ENCODE peak calls at places on chromosome 21, in four cellular contexts. One of them, this sample, is unnamed.

GRCh38 chr21:30962013-30962412 is 76.3 kb downstream of the KRTAP19-8 start:
- DNase-seq in endodermal cell: peak; percentile 52
- DNase-seq in heart left ventricle: no peak
- DNase-seq in SJCRH30: no peak
- DNase-seq in this sample: peak; percentile 10

GRCh38 chr21:44701541-44701940 is 4.6 kb downstream of the KRTAP10-12 start:
- DNase-seq in endodermal cell: peak; percentile 42
- DNase-seq in heart left ventricle: no peak
- DNase-seq in SJCRH30: no peak
- DNase-seq in this sample: peak; percentile 74

GRCh38 chr21:43957629-43958362 is 54.3 kb upstream of the TRAPPC10 start:
- DNase-seq in endodermal cell: no peak
- DNase-seq in heart left ventricle: no peak
- DNase-seq in SJCRH30: no peak
- DNase-seq in this sample: no peak

GRCh38 chr21:40345700-40346099 is 478.5 kb downstream of the PCP4 start:
- DNase-seq in endodermal cell: no peak
- DNase-seq in heart left ventricle: no peak
- DNase-seq in SJCRH30: no peak
- DNase-seq in this sample: no peak

GRCh38 chr21:20882462-20883415 is 115.5 kb upstream of the NCAM2 start:
- DNase-seq in endodermal cell: peak; percentile 80
- DNase-seq in heart left ventricle: no peak
- DNase-seq in SJCRH30: peak; percentile 17
- DNase-seq in this sample: peak; percentile 25

GRCh38 chr21:44424608-44425306 is 30.6 kb upstream of the LRRC3 start:
- DNase-seq in endodermal cell: no peak
- DNase-seq in heart left ventricle: peak; percentile 44
- DNase-seq in SJCRH30: no peak
- DNase-seq in this sample: peak; percentile 8

GRCh38 chr21:43634618-43635017 is 24.7 kb downstream of the HSF2BP start:
- DNase-seq in endodermal cell: no peak
- DNase-seq in heart left ventricle: no peak
- DNase-seq in SJCRH30: no peak
- DNase-seq in this sample: no peak

GRCh38 chr21:44874497-44875331 is 1.2 kb upstream of the PTTG1IP start:
- DNase-seq in endodermal cell: peak; percentile 77
- DNase-seq in heart left ventricle: peak; percentile 86
- DNase-seq in SJCRH30: no peak
- DNase-seq in this sample: no peak

GRCh38 chr21:44800103-44800502 is 1.5 kb downstream of the UBE2G2 start:
- DNase-seq in endodermal cell: peak; percentile 53
- DNase-seq in heart left ventricle: no peak
- DNase-seq in SJCRH30: no peak
- DNase-seq in this sample: peak; percentile 71

GRCh38 chr21:42975886-42976608 is 1.7 kb downstream of the PKNOX1 start:
- DNase-seq in endodermal cell: no peak
- DNase-seq in heart left ventricle: no peak
- DNase-seq in SJCRH30: no peak
- DNase-seq in this sample: no peak

GRCh38 chr21:41765393-41765950 is 1.4 kb downstream of the RIPK4 start:
- DNase-seq in endodermal cell: peak; percentile 58
- DNase-seq in heart left ventricle: no peak
- DNase-seq in SJCRH30: no peak
- DNase-seq in this sample: no peak
- H3K4me3 ChIP-seq in endodermal cell: peak overlapping the region; percentile 84
- H3K4me3 ChIP-seq in heart left ventricle: no peak overlapping the region
- H3K4me3 ChIP-seq in SJCRH30: no peak overlapping the region
- H3K4me3 ChIP-seq in this sample: no peak overlapping the region

DNA sequence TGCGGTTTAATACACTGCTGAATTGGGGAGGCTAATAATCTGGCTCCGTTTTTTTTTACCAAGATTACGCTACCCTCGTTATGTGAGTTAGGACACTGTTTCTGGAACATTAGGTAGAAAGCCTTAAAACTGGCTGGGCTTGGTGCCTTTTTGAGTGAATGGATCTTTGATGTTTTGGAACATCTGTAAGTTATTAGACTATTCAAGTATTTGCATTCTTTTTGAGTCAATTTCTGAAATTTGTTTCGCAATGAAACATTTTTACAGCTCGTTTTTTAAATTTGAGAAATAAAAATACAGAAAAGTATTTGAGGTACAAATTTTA is 106.9 kb downstream of the LTN1 start:
- DNase-seq in endodermal cell: no peak
- DNase-seq in heart left ventricle: no peak
- DNase-seq in SJCRH30: no peak
- DNase-seq in this sample: no peak
- H3K27ac ChIP-seq in endodermal cell: no peak overlapping the region
- H3K27ac ChIP-seq in heart left ventricle: no peak overlapping the region
- H3K27ac ChIP-seq in SJCRH30: no peak overlapping the region
- H3K27ac ChIP-seq in this sample: peak overlapping the region; percentile 90

DNA sequence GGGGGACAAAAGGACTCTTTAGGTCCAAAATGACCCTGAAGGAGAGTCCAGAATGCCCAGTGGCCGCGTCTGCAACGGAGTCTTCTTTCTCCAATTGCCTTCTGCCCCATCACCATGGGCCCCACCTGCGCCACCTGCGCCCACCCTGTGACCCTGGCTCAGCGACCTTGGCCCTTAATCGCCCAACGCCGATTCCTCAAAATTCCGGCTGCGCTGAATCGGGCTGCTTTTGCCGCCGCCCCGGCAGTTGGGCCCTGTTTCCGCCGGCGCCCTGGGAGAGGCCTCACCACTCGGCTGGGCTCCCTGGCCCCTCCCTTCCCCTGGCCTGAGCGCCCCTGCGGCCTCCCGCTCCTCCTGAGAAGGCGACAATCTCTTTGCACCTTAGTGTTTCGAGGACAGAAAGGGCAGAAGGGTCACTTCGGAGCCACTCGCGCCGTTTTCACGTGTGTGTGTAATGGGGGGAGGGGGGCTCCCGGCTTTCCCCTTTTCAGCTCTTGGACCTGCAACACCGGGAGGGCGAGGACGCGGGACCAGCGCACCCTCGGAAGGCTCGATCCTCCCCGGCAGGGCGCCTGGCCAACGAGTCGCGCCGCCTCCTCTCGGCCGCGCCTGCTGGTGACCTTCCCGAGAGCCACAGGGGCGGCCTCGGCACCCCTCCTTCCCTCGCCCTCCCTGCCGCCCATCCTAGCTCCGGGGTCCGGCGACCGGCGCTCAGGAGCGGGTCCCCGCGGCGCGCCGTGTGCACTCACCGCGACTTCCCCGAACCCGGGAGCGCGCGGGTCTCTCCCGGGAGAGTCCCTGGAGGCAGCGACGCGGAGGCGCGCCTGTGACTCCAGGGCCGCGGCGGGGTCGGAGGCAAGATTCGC is 522 bp upstream of the SIM2 start:
- DNase-seq in endodermal cell: peak; percentile 83
- DNase-seq in heart left ventricle: no peak
- DNase-seq in SJCRH30: no peak
- DNase-seq in this sample: peak; percentile 58
- H3K4me3 ChIP-seq in endodermal cell: peak overlapping the region; percentile 53
- H3K4me3 ChIP-seq in heart left ventricle: peak overlapping the region; percentile 46
- H3K4me3 ChIP-seq in SJCRH30: no peak overlapping the region
- H3K4me3 ChIP-seq in this sample: peak overlapping the region; percentile 49

GRCh38 chr21:38823737-38824123 is 18.0 kb downstream of the ETS2 start:
- DNase-seq in endodermal cell: no peak
- DNase-seq in heart left ventricle: no peak
- DNase-seq in SJCRH30: no peak
- DNase-seq in this sample: no peak
- H3K27ac ChIP-seq in endodermal cell: no peak overlapping the region
- H3K27ac ChIP-seq in heart left ventricle: peak overlapping the region; percentile 66
- H3K27ac ChIP-seq in SJCRH30: no peak overlapping the region
- H3K27ac ChIP-seq in this sample: no peak overlapping the region

DNA sequence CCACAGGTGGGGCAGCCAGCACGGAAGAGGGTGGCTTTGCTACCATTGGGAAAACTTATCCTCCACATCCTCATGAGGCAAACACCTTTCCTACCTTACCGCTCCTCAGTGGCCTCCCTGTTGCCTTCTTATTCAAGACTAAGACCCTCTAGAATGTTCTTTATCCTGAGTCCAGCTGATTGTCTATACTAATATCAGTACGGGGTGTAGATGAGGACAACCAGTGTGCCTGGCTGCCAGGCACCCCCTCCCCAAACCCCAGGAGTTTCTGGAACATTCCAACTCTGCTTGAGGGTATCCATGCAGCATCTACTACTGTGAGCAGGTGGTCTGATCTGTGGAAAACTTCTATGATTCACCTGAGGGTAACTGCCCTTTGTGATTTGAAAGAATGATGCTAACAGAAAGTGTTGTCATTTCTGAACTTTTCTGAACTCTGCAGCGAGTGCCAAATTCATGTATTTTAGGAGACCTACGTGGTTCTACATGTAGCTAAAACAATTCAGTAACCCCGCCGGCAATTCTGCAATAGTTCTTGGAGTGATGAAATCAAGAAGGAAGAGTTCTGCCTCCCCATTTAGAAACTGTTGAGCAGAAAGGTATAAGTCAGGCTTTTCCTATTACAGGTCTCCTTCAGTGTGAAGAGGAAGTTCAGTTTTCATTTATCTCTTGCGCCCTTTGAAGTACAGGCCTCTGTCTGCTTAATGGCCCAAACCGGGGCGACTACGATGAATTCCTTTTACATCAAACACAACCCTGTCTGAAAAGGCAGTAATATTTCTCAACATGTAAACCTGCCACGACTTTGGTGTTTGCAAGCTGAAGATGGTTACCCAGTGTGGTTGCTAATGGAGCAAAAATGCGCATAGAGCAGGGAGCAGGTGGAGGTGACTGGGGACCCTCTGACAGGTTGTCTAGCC is 80.4 kb downstream of the RUNX1 start:
- DNase-seq in endodermal cell: no peak
- DNase-seq in heart left ventricle: no peak
- DNase-seq in SJCRH30: no peak
- DNase-seq in this sample: no peak
- H3K4me3 ChIP-seq in endodermal cell: no peak overlapping the region
- H3K4me3 ChIP-seq in heart left ventricle: no peak overlapping the region
- H3K4me3 ChIP-seq in SJCRH30: no peak overlapping the region
- H3K4me3 ChIP-seq in this sample: no peak overlapping the region

GRCh38 chr21:15037095-15037730 is 27.6 kb downstream of the NRIP1 start:
- DNase-seq in endodermal cell: no peak
- DNase-seq in heart left ventricle: no peak
- DNase-seq in SJCRH30: no peak
- DNase-seq in this sample: no peak

GRCh38 chr21:15034126-15034848 is 30.5 kb downstream of the NRIP1 start:
- DNase-seq in endodermal cell: no peak
- DNase-seq in heart left ventricle: no peak
- DNase-seq in SJCRH30: no peak
- DNase-seq in this sample: no peak

GRCh38 chr21:15039607-15040299 is 25.0 kb downstream of the NRIP1 start:
- DNase-seq in endodermal cell: no peak
- DNase-seq in heart left ventricle: no peak
- DNase-seq in SJCRH30: no peak
- DNase-seq in this sample: no peak

GRCh38 chr21:15036189-15036588 is 28.6 kb downstream of the NRIP1 start:
- DNase-seq in endodermal cell: no peak
- DNase-seq in heart left ventricle: no peak
- DNase-seq in SJCRH30: no peak
- DNase-seq in this sample: no peak

GRCh38 chr21:15037894-15038293 is 26.9 kb downstream of the NRIP1 start:
- DNase-seq in endodermal cell: no peak
- DNase-seq in heart left ventricle: no peak
- DNase-seq in SJCRH30: no peak
- DNase-seq in this sample: no peak
- H3K27ac ChIP-seq in endodermal cell: no peak overlapping the region
- H3K27ac ChIP-seq in heart left ventricle: no peak overlapping the region
- H3K27ac ChIP-seq in SJCRH30: no peak overlapping the region
- H3K27ac ChIP-seq in this sample: no peak overlapping the region

GRCh38 chr21:36702622-36702968 is 3.7 kb downstream of the SIM2 start:
- DNase-seq in endodermal cell: no peak
- DNase-seq in heart left ventricle: no peak
- DNase-seq in SJCRH30: no peak
- DNase-seq in this sample: no peak

GRCh38 chr21:36704958-36705678 is 6.2 kb downstream of the SIM2 start:
- DNase-seq in endodermal cell: peak; percentile 67
- DNase-seq in heart left ventricle: no peak
- DNase-seq in SJCRH30: no peak
- DNase-seq in this sample: no peak

GRCh38 chr21:36703123-36703522 is 4.2 kb downstream of the SIM2 start:
- DNase-seq in endodermal cell: no peak
- DNase-seq in heart left ventricle: no peak
- DNase-seq in SJCRH30: no peak
- DNase-seq in this sample: no peak

GRCh38 chr21:36704281-36704957 is 5.5 kb downstream of the SIM2 start:
- DNase-seq in endodermal cell: no peak
- DNase-seq in heart left ventricle: no peak
- DNase-seq in SJCRH30: no peak
- DNase-seq in this sample: no peak

DNA sequence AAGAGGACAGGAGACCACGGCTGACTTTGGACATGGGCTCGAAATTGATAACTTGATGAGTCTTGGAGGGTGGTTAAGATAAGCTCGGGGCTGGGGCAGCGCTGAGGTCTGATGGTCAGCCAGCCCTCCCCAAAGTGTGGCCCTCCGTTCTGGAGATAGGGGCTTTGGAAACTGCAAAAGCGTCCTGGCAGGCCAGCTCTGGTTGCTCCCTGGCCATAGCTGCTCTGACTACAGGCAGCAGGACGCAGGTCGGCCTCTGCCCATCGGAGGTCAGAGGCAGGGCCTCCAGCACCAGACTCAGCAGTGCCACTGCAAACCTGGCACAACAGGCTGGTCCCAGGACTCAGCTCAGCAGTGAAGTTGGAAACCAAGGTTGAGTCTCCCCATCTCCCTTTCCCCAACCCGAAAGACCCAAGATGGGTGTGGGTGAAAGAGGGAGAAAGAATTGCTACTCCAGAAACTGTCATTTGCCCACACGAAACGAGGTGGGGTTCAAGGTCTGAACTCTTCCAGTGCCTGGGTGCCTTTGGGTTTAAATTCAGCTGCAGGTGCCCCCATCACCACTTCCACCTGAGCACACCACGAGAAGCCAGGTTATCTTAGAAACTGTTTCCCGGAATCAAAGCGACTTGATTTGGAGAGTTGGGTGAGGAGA is 4.8 kb downstream of the SIM2 start:
- DNase-seq in endodermal cell: no peak
- DNase-seq in heart left ventricle: no peak
- DNase-seq in SJCRH30: no peak
- DNase-seq in this sample: no peak
- H3K4me3 ChIP-seq in endodermal cell: no peak overlapping the region
- H3K4me3 ChIP-seq in heart left ventricle: no peak overlapping the region
- H3K4me3 ChIP-seq in SJCRH30: no peak overlapping the region
- H3K4me3 ChIP-seq in this sample: no peak overlapping the region

GRCh38 chr21:37374026-37374425 is 7.5 kb downstream of the DYRK1A start:
- DNase-seq in endodermal cell: no peak
- DNase-seq in heart left ventricle: no peak
- DNase-seq in SJCRH30: no peak
- DNase-seq in this sample: no peak

GRCh38 chr21:37378700-37379139 is 12.1 kb downstream of the DYRK1A start:
- DNase-seq in endodermal cell: no peak
- DNase-seq in heart left ventricle: no peak
- DNase-seq in SJCRH30: no peak
- DNase-seq in this sample: no peak

GRCh38 chr21:37373539-37373938 is 7.0 kb downstream of the DYRK1A start:
- DNase-seq in endodermal cell: no peak
- DNase-seq in heart left ventricle: no peak
- DNase-seq in SJCRH30: no peak
- DNase-seq in this sample: no peak

GRCh38 chr21:37372127-37372731 is 5.7 kb downstream of the DYRK1A start:
- DNase-seq in endodermal cell: no peak
- DNase-seq in heart left ventricle: no peak
- DNase-seq in SJCRH30: no peak
- DNase-seq in this sample: no peak

GRCh38 chr21:37375866-37376574 is 9.4 kb downstream of the DYRK1A start:
- DNase-seq in endodermal cell: no peak
- DNase-seq in heart left ventricle: no peak
- DNase-seq in SJCRH30: no peak
- DNase-seq in this sample: no peak
- H3K27ac ChIP-seq in endodermal cell: no peak overlapping the region
- H3K27ac ChIP-seq in heart left ventricle: no peak overlapping the region
- H3K27ac ChIP-seq in SJCRH30: no peak overlapping the region
- H3K27ac ChIP-seq in this sample: no peak overlapping the region

GRCh38 chr21:33950425-33951079 is 34.9 kb upstream of the ATP5PO start:
- DNase-seq in endodermal cell: no peak
- DNase-seq in heart left ventricle: no peak
- DNase-seq in SJCRH30: no peak
- DNase-seq in this sample: no peak
- H3K4me3 ChIP-seq in endodermal cell: no peak overlapping the region
- H3K4me3 ChIP-seq in heart left ventricle: no peak overlapping the region
- H3K4me3 ChIP-seq in SJCRH30: no peak overlapping the region
- H3K4me3 ChIP-seq in this sample: no peak overlapping the region

This sample was measured in WERI-Rb-1.